ENCODE peak calls at places on chromosomes 1 and 21, in seven cellular contexts. One of them, this sample, is unnamed.

GRCh38 chr1:30384286-30385245 is 338.8 kb downstream of the MATN1 start:
- DNase-seq in WTC11: no peak
- DNase-seq in NCI-H748 treated with DMSO at 0.1 percent for 48 hours: peak
- DNase-seq in T47D: no peak
- DNase-seq in 8988T: no peak
- DNase-seq in KG1: no peak
- DNase-seq in activated T-cell treated with anti-CD3 and anti-CD28 coated beads, Interleukin-2, amount 50 U/mL, for 72 hours: no peak
- DNase-seq in this sample: peak

GRCh38 chr1:175839678-175840669 is 96.6 kb upstream of the TNR start:
- DNase-seq in WTC11: no peak
- DNase-seq in NCI-H748 treated with DMSO at 0.1 percent for 48 hours: no peak
- DNase-seq in T47D: no peak
- DNase-seq in 8988T: no peak
- DNase-seq in KG1: peak
- DNase-seq in activated T-cell treated with anti-CD3 and anti-CD28 coated beads, Interleukin-2, amount 50 U/mL, for 72 hours: no peak
- DNase-seq in this sample: no peak

GRCh38 chr1:59223943-59224639 is 72.8 kb upstream of the FGGY start:
- DNase-seq in WTC11: no peak
- DNase-seq in NCI-H748 treated with DMSO at 0.1 percent for 48 hours: no peak
- DNase-seq in T47D: no peak
- DNase-seq in 8988T: no peak
- DNase-seq in KG1: no peak
- DNase-seq in activated T-cell treated with anti-CD3 and anti-CD28 coated beads, Interleukin-2, amount 50 U/mL, for 72 hours: no peak
- DNase-seq in this sample: no peak

GRCh38 chr1:31702836-31703404 is 897 bp downstream of the COL16A1 start:
- DNase-seq in WTC11: no peak
- DNase-seq in NCI-H748 treated with DMSO at 0.1 percent for 48 hours: no peak
- DNase-seq in T47D: no peak
- DNase-seq in 8988T: no peak
- DNase-seq in KG1: no peak
- DNase-seq in activated T-cell treated with anti-CD3 and anti-CD28 coated beads, Interleukin-2, amount 50 U/mL, for 72 hours: no peak
- DNase-seq in this sample: no peak

GRCh38 chr1:156708245-156708661 is 2.9 kb upstream of the CRABP2 start:
- DNase-seq in WTC11: peak
- DNase-seq in NCI-H748 treated with DMSO at 0.1 percent for 48 hours: no peak
- DNase-seq in T47D: no peak
- DNase-seq in 8988T: no peak
- DNase-seq in KG1: no peak
- DNase-seq in activated T-cell treated with anti-CD3 and anti-CD28 coated beads, Interleukin-2, amount 50 U/mL, for 72 hours: no peak
- DNase-seq in this sample: no peak

GRCh38 chr1:60813051-60813450 is 269.3 kb upstream of the NFIA start:
- DNase-seq in WTC11: no peak
- DNase-seq in NCI-H748 treated with DMSO at 0.1 percent for 48 hours: no peak
- DNase-seq in T47D: no peak
- DNase-seq in 8988T: no peak
- DNase-seq in KG1: no peak
- DNase-seq in activated T-cell treated with anti-CD3 and anti-CD28 coated beads, Interleukin-2, amount 50 U/mL, for 72 hours: no peak
- DNase-seq in this sample: no peak

GRCh38 chr21:39502631-39503030 is 50.9 kb downstream of the SH3BGR start:
- DNase-seq in WTC11: no peak
- DNase-seq in NCI-H748 treated with DMSO at 0.1 percent for 48 hours: no peak
- DNase-seq in T47D: no peak
- DNase-seq in 8988T: no peak
- DNase-seq in KG1: no peak
- DNase-seq in activated T-cell treated with anti-CD3 and anti-CD28 coated beads, Interleukin-2, amount 50 U/mL, for 72 hours: no peak
- DNase-seq in this sample: no peak

GRCh38 chr1:42744030-42744413 is 4.0 kb upstream of the CLDN19 start:
- DNase-seq in WTC11: no peak
- DNase-seq in NCI-H748 treated with DMSO at 0.1 percent for 48 hours: no peak
- DNase-seq in T47D: no peak
- DNase-seq in 8988T: no peak
- DNase-seq in KG1: no peak
- DNase-seq in activated T-cell treated with anti-CD3 and anti-CD28 coated beads, Interleukin-2, amount 50 U/mL, for 72 hours: no peak
- DNase-seq in this sample: no peak

GRCh38 chr1:26218906-26219494 is 15.0 kb upstream of the CEP85 start:
- DNase-seq in WTC11: no peak
- DNase-seq in NCI-H748 treated with DMSO at 0.1 percent for 48 hours: no peak
- DNase-seq in T47D: no peak
- DNase-seq in 8988T: no peak
- DNase-seq in KG1: no peak
- DNase-seq in activated T-cell treated with anti-CD3 and anti-CD28 coated beads, Interleukin-2, amount 50 U/mL, for 72 hours: no peak
- DNase-seq in this sample: peak

GRCh38 chr1:55828031-55828430 is 612.9 kb upstream of the USP24 start:
- DNase-seq in WTC11: no peak
- DNase-seq in NCI-H748 treated with DMSO at 0.1 percent for 48 hours: no peak
- DNase-seq in T47D: no peak
- DNase-seq in 8988T: no peak
- DNase-seq in KG1: no peak
- DNase-seq in activated T-cell treated with anti-CD3 and anti-CD28 coated beads, Interleukin-2, amount 50 U/mL, for 72 hours: no peak
- DNase-seq in this sample: no peak

GRCh38 chr1:89794406-89794805 is 26.4 kb upstream of the LRRC8D start:
- DNase-seq in WTC11: peak
- DNase-seq in NCI-H748 treated with DMSO at 0.1 percent for 48 hours: no peak
- DNase-seq in T47D: no peak
- DNase-seq in 8988T: no peak
- DNase-seq in KG1: no peak
- DNase-seq in activated T-cell treated with anti-CD3 and anti-CD28 coated beads, Interleukin-2, amount 50 U/mL, for 72 hours: no peak
- DNase-seq in this sample: no peak

GRCh38 chr1:6097117-6097595 is 51.5 kb downstream of the KCNAB2 start:
- DNase-seq in WTC11: no peak
- DNase-seq in NCI-H748 treated with DMSO at 0.1 percent for 48 hours: no peak
- DNase-seq in T47D: no peak
- DNase-seq in 8988T: no peak
- DNase-seq in KG1: no peak
- DNase-seq in activated T-cell treated with anti-CD3 and anti-CD28 coated beads, Interleukin-2, amount 50 U/mL, for 72 hours: no peak
- DNase-seq in this sample: no peak

GRCh38 chr1:57424231-57425027 is 569 bp upstream of the DAB1 start:
- DNase-seq in WTC11: peak
- DNase-seq in NCI-H748 treated with DMSO at 0.1 percent for 48 hours: peak
- DNase-seq in T47D: no peak
- DNase-seq in 8988T: peak
- DNase-seq in KG1: no peak
- DNase-seq in activated T-cell treated with anti-CD3 and anti-CD28 coated beads, Interleukin-2, amount 50 U/mL, for 72 hours: no peak
- DNase-seq in this sample: peak